ENCODE peak calls at places on chromosomes 7 and 10, in ten cellular contexts. V is HFFc6; S is endothelial cell; N is tibial artery; G is stimulated activated CD4-positive, alpha-beta T cell treated with anti-CD3 and anti-CD28 coated beads, Interleukin-1b, Interleukin-23, amount 100 ng/mL, for 48 hours; P is Calu3; W is NCI-H146; E is NCI-H69; Y is lower leg skin; H is astrocyte. J is an unnamed sample.

GRCh38 chr10:7872041-7872442 is 53.7 kb downstream of the TAF3 start:
- DNase-seq in V (no peak), S (no peak), N (no peak), G (no peak), P (no peak), W (peak), E (peak), Y (no peak), H (no peak), J (no peak)

GRCh38 chr10:129140861-129141260 is 326.2 kb upstream of the MGMT start:
- DNase-seq in V (no peak), S (no peak), N (peak), G (no peak), P (no peak), W (no peak), E (no peak), Y (no peak), H (no peak), J (no peak)

GRCh38 chr10:73405556-73405955 is 8.3 kb downstream of the ANXA7 start:
- DNase-seq in V (no peak), S (no peak), N (no peak), G (no peak), P (no peak), W (no peak), E (no peak), Y (no peak), H (no peak), J (no peak)

GRCh38 chr7:43341132-43341531 is 228.7 kb downstream of the HECW1 start:
- DNase-seq in V (no peak), S (no peak), N (no peak), G (no peak), P (no peak), W (no peak), E (no peak), Y (no peak), H (no peak), J (no peak)

GRCh38 chr7:95820778-95821177 is 48.4 kb downstream of the DYNC1I1 start:
- DNase-seq in V (no peak), S (no peak), N (no peak), G (no peak), P (no peak), W (no peak), E (no peak), Y (no peak), H (no peak), J (no peak)

GRCh38 chr7:146654048-146654447 is 537.4 kb downstream of the CNTNAP2 start:
- DNase-seq in V (no peak), S (no peak), N (no peak), G (no peak), P (no peak), W (peak), E (peak), Y (no peak), H (no peak), J (no peak)

GRCh38 chr10:25050402-25050801 is 34.0 kb downstream of the THNSL1 start:
- DNase-seq in V (no peak), S (no peak), N (no peak), G (no peak), P (no peak), W (no peak), E (no peak), Y (no peak), H (no peak), J (no peak)

GRCh38 chr7:76232698-76233097 is 31.0 kb downstream of the SRRM3 start:
- DNase-seq in V (no peak), S (no peak), N (no peak), G (no peak), P (no peak), W (no peak), E (peak), Y (no peak), H (no peak), J (no peak)

GRCh38 chr7:79820387-79820786 is 314.2 kb upstream of the GNAI1 start:
- DNase-seq in V (peak), S (no peak), N (peak), G (no peak), P (no peak), W (peak), E (peak), Y (no peak), H (peak), J (peak)

GRCh38 chr7:105277341-105277740 is 111.4 kb downstream of the SRPK2 start:
- DNase-seq in V (peak), S (no peak), N (no peak), G (no peak), P (peak), W (no peak), E (no peak), Y (no peak), H (peak), J (no peak)

GRCh38 chr10:114623661-114624294 is 34.3 kb downstream of the ABLIM1 start:
- DNase-seq in V (peak), S (no peak), N (peak), G (no peak), P (peak), W (peak), E (peak), Y (no peak), H (peak), J (no peak)

GRCh38 chr10:20100157-20100556 is 283.9 kb downstream of the PLXDC2 start:
- DNase-seq in V (no peak), S (no peak), N (no peak), G (no peak), P (no peak), W (peak), E (no peak), Y (no peak), H (peak), J (no peak)

GRCh38 chr10:121865554-121865953 is 62.3 kb downstream of the ATE1 start:
- DNase-seq in V (no peak), S (no peak), N (no peak), G (no peak), P (no peak), W (peak), E (peak), Y (no peak), H (no peak), J (no peak)